ENCODE peak calls at places on chromosomes 16 and 17, in seven cellular contexts. M is Caco-2, P is Karpas-422, A is body of pancreas, I is psoas muscle, C is heart right ventricle, J is aorta. K is an unnamed sample.

GRCh38 chr17:10792156-10792555 is 11.7 kb downstream of the TMEM238L start:
- DNase-seq in J (no peak), A (no peak), P (peak; percentile 10), M (no peak), C (no peak), I (peak; percentile 55), K (no peak)

GRCh38 chr17:51258756-51259573 is 884 bp downstream of the MBTD1 start:
- DNase-seq in I (no peak), A (peak; percentile 22), P (peak; percentile 63), M (peak; percentile 61), J (no peak), C (peak; percentile 21), K (peak; percentile 10)

GRCh38 chr17:83064021-83064731 is 15.2 kb upstream of the METRNL start:
- DNase-seq in A (peak; percentile 0), C (no peak), I (peak; percentile 41), P (no peak), M (peak; percentile 29), J (peak; percentile 60), K (peak; percentile 65)

GRCh38 chr16:74607967-74608356 is 1.0 kb upstream of the GLG1 start:
- DNase-seq in J (no peak), A (no peak), C (no peak), P (peak; percentile 66), I (peak; percentile 52), M (no peak), K (no peak)

GRCh38 chr17:77288115-77288619 is 147.4 kb downstream of the SEC14L1 start:
- DNase-seq in P (no peak), C (no peak), A (no peak), I (peak; percentile 67), M (no peak), J (no peak), K (no peak)

GRCh38 chr17:45440161-45440859 is 7.6 kb upstream of the ARHGAP27 start:
- DNase-seq in C (no peak), P (no peak), I (no peak), J (peak; percentile 46), M (no peak), A (peak; percentile 32), K (peak; percentile 68)

GRCh38 chr17:75652934-75653549 is 13.9 kb downstream of the RECQL5 start:
- DNase-seq in M (peak; percentile 60), J (no peak), I (no peak), A (no peak), P (peak; percentile 77), C (no peak), K (no peak)

GRCh38 chr17:77002103-77003045 is 134.2 kb downstream of the MGAT5B start:
- DNase-seq in A (no peak), I (no peak), J (no peak), M (peak; percentile 93), C (no peak), P (no peak), K (no peak)

GRCh38 chr16:10523025-10523424 is 57.4 kb downstream of the EMP2 start:
- DNase-seq in P (no peak), J (no peak), M (no peak), A (no peak), C (no peak), I (no peak), K (no peak)

GRCh38 chr17:61729690-61730268 is 133.5 kb downstream of the BRIP1 start:
- DNase-seq in A (no peak), I (no peak), J (no peak), M (no peak), P (no peak), C (no peak), K (no peak)

GRCh38 chr17:74202879-74203432 is 522 bp upstream of the RPL38 start:
- DNase-seq in A (no peak), M (no peak), I (no peak), C (no peak), P (no peak), J (no peak), K (no peak)

GRCh38 chr16:66044089-66044488 is 322.4 kb upstream of the CDH5 start:
- DNase-seq in A (no peak), P (no peak), C (no peak), I (no peak), M (no peak), J (no peak), K (no peak)

GRCh38 chr17:43745541-43745940 is 13.1 kb downstream of the SOST start:
- DNase-seq in P (no peak), C (no peak), I (no peak), J (no peak), M (no peak), A (no peak), K (no peak)

GRCh38 chr17:21034350-21035235 is 8.2 kb downstream of the USP22 start:
- DNase-seq in P (no peak), C (no peak), A (no peak), J (no peak), M (no peak), I (peak; percentile 87), K (no peak)

GRCh38 chr16:25988089-25988488 is 296.3 kb downstream of the HS3ST4 start:
- DNase-seq in C (no peak), M (no peak), A (no peak), I (no peak), J (no peak), P (no peak), K (no peak)

GRCh38 chr16:73172621-73173312 is 124.8 kb upstream of the ZFHX3 start:
- DNase-seq in J (peak; percentile 93), A (peak; percentile 87), P (no peak), C (peak; percentile 82), M (no peak), I (peak; percentile 73), K (no peak)

GRCh38 chr16:69924777-69925191 is 26.4 kb upstream of the CLEC18A start:
- DNase-seq in P (no peak), J (peak; percentile 93), M (no peak), I (peak; percentile 79), A (peak; percentile 65), C (peak; percentile 69), K (no peak)

DNA sequence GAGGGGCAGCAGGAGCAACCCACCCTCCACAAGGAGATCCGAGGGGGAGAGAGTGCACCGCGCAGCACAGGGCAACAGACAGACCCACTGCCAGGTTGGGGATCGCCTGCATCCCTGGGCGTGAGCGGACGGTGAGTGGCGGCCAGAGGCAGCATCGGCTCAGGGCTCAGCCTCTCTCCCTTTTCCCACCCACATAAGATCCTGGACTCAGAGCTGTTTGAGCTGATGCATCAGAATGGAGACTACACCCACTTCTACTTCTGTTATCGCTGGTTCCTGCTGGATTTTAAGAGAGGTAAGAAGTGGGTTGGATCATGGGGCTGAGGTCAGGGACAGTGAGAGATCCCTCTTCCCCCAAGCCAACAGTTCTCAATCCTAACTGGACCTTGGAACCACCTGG is 23.2 kb downstream of the MNT start:
- DNase-seq in M (no peak), J (no peak), I (no peak), A (no peak), P (no peak), C (no peak), K (peak; percentile 58)
- H3K36me3 ChIP-seq in M (no peaks in the 10 kb centered on the region), J (no peaks in the 10 kb centered on the region), I (no peaks in the 10 kb centered on the region), A (no peaks in the 10 kb centered on the region), P (peaks cover 4% of the 10 kb centered on the region), C (no peaks in the 10 kb centered on the region), K (peaks cover 4% of the 10 kb centered on the region)

GRCh38 chr16:30947533-30948086 is 1.3 kb upstream of the ORAI3 start:
- DNase-seq in J (peak; percentile 68), P (no peak), M (no peak), I (no peak), C (no peak), A (no peak), K (no peak)

GRCh38 chr16:30948087-30948955 is 547 bp upstream of the ORAI3 start:
- DNase-seq in A (peak; percentile 95), C (peak; percentile 75), P (peak; percentile 86), I (peak; percentile 88), M (peak; percentile 92), J (peak; percentile 94), K (peak; percentile 92)

GRCh38 chr16:30948956-30949654 is at the start of gene ORAI3:
- DNase-seq in J (peak; percentile 93), C (peak; percentile 82), M (peak; percentile 60), P (peak; percentile 91), I (peak; percentile 88), A (peak; percentile 78), K (peak; percentile 89)

GRCh38 chr16:30944352-30944751 is 4.5 kb upstream of the ORAI3 start:
- DNase-seq in P (no peak), C (no peak), A (no peak), I (no peak), J (no peak), M (no peak), K (no peak)

GRCh38 chr16:30946671-30947532 is 2.0 kb upstream of the ORAI3 start:
- DNase-seq in I (no peak), J (peak; percentile 78), M (no peak), C (no peak), A (no peak), P (no peak), K (peak; percentile 83)
- H3K36me3 ChIP-seq in I (no peaks in the 10 kb centered on the region), J (no peaks in the 10 kb centered on the region), M (peaks cover 1% of the 10 kb centered on the region), C (no peaks in the 10 kb centered on the region), A (no peaks in the 10 kb centered on the region), P (peaks cover 16% of the 10 kb centered on the region), K (peaks cover 26% of the 10 kb centered on the region)

GRCh38 chr17:73200476-73200875 is 7.6 kb downstream of the COG1 start:
- DNase-seq in P (no peak), A (no peak), I (no peak), J (no peak), M (no peak), C (no peak), K (no peak)

GRCh38 chr17:73198201-73198929 is 5.5 kb downstream of the COG1 start:
- DNase-seq in I (no peak), A (no peak), M (no peak), P (no peak), J (no peak), C (no peak), K (no peak)

GRCh38 chr17:73197141-73197540 is 4.3 kb downstream of the COG1 start:
- DNase-seq in A (no peak), M (no peak), P (no peak), I (no peak), J (no peak), C (no peak), K (no peak)

GRCh38 chr17:73199751-73200317 is 7.0 kb downstream of the COG1 start:
- DNase-seq in I (no peak), J (no peak), P (no peak), M (no peak), C (no peak), A (no peak), K (no peak)

DNA sequence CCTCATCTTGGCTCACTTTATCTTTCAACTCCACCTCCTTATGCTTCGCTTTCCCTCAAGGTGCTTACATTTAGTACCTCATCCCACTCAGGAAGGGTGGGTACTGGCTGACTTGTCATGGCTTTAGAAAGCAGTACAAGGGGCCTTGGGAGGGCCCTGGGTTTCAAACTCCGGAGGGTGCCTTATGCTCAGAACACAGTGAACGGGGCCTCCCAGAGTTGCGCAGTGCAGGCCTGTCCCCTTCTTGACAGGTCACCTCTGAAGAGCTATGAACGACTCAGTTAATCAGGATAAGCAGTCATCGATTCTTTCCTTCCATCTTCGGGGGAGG is 6.0 kb downstream of the COG1 start:
- DNase-seq in J (no peak), I (no peak), M (no peak), P (no peak), A (no peak), C (no peak), K (no peak)
- H3K36me3 ChIP-seq in J (peaks cover 11% of the 10 kb centered on the region), I (peaks cover 8% of the 10 kb centered on the region), M (peaks cover 17% of the 10 kb centered on the region), P (peaks cover 56% of the 10 kb centered on the region), A (peaks cover 32% of the 10 kb centered on the region), C (peaks cover 3% of the 10 kb centered on the region), K (peaks cover 26% of the 10 kb centered on the region)

DNA sequence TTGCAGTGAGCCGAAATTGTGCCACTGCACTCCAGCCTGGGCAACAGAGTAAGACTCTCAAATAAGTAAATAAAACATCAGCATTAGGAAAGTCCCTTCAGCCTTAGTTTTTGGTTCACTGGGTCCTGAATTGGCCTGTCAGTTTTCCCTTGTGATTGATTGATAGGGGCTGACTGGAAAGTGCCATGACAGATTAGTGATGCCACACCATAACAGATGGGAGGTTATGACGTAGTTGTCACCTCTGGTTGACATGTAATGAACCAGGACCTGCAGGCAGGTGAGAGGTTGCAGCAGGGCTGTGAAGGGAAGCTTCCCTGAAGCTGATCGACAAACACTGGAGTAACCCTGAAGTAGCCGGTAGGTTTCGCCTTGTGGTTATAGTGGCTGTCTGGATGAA is 41.8 kb downstream of the CDH3 start:
- DNase-seq in M (no peak), C (no peak), I (no peak), A (no peak), P (no peak), J (no peak), K (no peak)
- H3K36me3 ChIP-seq in M (peaks cover 3% of the 10 kb centered on the region), C (no peaks in the 10 kb centered on the region), I (no peaks in the 10 kb centered on the region), A (no peaks in the 10 kb centered on the region), P (no peaks in the 10 kb centered on the region), J (no peaks in the 10 kb centered on the region), K (no peaks in the 10 kb centered on the region)

K was measured in upper lobe of left lung.